ENCODE peak calls at places on chromosomes 4 and X, in nine cellular contexts. One of them, this sample, is unnamed.

GRCh38 chr4:87026795-87027495 is 92.1 kb downstream of the AFF1 start:
- DNase-seq in HCT116: no peak
- DNase-seq in GM12878: peak
- DNase-seq in A549: no peak
- DNase-seq in SK-N-SH: no peak
- DNase-seq in Panc1: no peak
- DNase-seq in HepG2: no peak
- DNase-seq in K562: no peak
- DNase-seq in HL-60: peak
- DNase-seq in this sample: no peak

GRCh38 chr4:2694691-2695090 is 61.4 kb downstream of the TNIP2 start:
- DNase-seq in HCT116: no peak
- DNase-seq in GM12878: no peak
- DNase-seq in A549: no peak
- DNase-seq in SK-N-SH: no peak
- DNase-seq in Panc1: no peak
- DNase-seq in HepG2: no peak
- DNase-seq in K562: no peak
- DNase-seq in HL-60: no peak
- DNase-seq in this sample: no peak

GRCh38 chrX:72268601-72269365 is 8.3 kb downstream of the RPS4X start:
- DNase-seq in HCT116: no peak
- DNase-seq in GM12878: no peak
- DNase-seq in A549: no peak
- DNase-seq in SK-N-SH: no peak
- DNase-seq in Panc1: no peak
- DNase-seq in HepG2: no peak
- DNase-seq in K562: no peak
- DNase-seq in HL-60: no peak
- DNase-seq in this sample: no peak

GRCh38 chr4:176838611-176839411 is 46.1 kb upstream of the VEGFC start:
- DNase-seq in HCT116: no peak
- DNase-seq in GM12878: no peak
- DNase-seq in A549: peak
- DNase-seq in SK-N-SH: no peak
- DNase-seq in Panc1: no peak
- DNase-seq in HepG2: no peak
- DNase-seq in K562: no peak
- DNase-seq in HL-60: no peak
- DNase-seq in this sample: no peak

GRCh38 chrX:102950908-102951866 is 14.1 kb downstream of the RAB40AL start:
- DNase-seq in HCT116: peak
- DNase-seq in GM12878: no peak
- DNase-seq in A549: peak
- DNase-seq in SK-N-SH: peak
- DNase-seq in Panc1: peak
- DNase-seq in HepG2: peak
- DNase-seq in K562: peak
- DNase-seq in HL-60: peak
- DNase-seq in this sample: peak

GRCh38 chrX:41332408-41332987 is 1.5 kb upstream of the DDX3X start:
- DNase-seq in HCT116: no peak
- DNase-seq in GM12878: no peak
- DNase-seq in A549: peak
- DNase-seq in SK-N-SH: no peak
- DNase-seq in Panc1: no peak
- DNase-seq in HepG2: no peak
- DNase-seq in K562: no peak
- DNase-seq in HL-60: peak
- DNase-seq in this sample: peak

GRCh38 chr4:139633661-139634060 is 32.0 kb upstream of the MGST2 start:
- DNase-seq in HCT116: no peak
- DNase-seq in GM12878: no peak
- DNase-seq in A549: peak
- DNase-seq in SK-N-SH: no peak
- DNase-seq in Panc1: no peak
- DNase-seq in HepG2: peak
- DNase-seq in K562: no peak
- DNase-seq in HL-60: no peak
- DNase-seq in this sample: peak

GRCh38 chr4:36722986-36723385 is 441.6 kb downstream of the DTHD1 start:
- DNase-seq in HCT116: no peak
- DNase-seq in GM12878: no peak
- DNase-seq in A549: no peak
- DNase-seq in SK-N-SH: no peak
- DNase-seq in Panc1: no peak
- DNase-seq in HepG2: no peak
- DNase-seq in K562: no peak
- DNase-seq in HL-60: no peak
- DNase-seq in this sample: no peak

GRCh38 chr4:150447356-150447755 is 134.6 kb upstream of the MAB21L2 start:
- DNase-seq in HCT116: no peak
- DNase-seq in GM12878: no peak
- DNase-seq in A549: no peak
- DNase-seq in SK-N-SH: no peak
- DNase-seq in Panc1: no peak
- DNase-seq in HepG2: no peak
- DNase-seq in K562: no peak
- DNase-seq in HL-60: no peak
- DNase-seq in this sample: no peak

GRCh38 chrX:19627533-19627932 is 112.2 kb upstream of the MAP3K15 start:
- DNase-seq in HCT116: no peak
- DNase-seq in GM12878: no peak
- DNase-seq in A549: no peak
- DNase-seq in SK-N-SH: no peak
- DNase-seq in Panc1: no peak
- DNase-seq in HepG2: no peak
- DNase-seq in K562: no peak
- DNase-seq in HL-60: no peak
- DNase-seq in this sample: no peak

DNA sequence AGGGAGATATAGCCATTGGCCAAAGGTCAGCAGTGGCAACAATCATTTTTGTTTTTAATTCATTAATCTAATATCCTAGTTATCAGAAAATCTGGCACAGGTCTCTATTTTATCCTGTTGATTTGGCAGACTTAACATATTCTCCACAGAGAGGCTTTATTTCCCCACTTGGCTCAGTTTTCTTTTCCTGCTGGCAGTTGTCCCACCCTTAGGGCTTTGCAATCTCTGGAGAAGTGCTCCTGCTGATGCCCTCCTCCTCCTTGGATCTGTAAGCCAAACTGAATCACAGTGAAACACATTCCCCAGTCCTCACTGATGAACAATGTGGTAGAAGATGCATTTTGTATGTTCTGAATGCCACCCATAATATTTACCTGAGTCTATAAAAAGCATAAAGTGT is 889.7 kb downstream of the PDHA2 start:
- DNase-seq in HCT116: no peak
- DNase-seq in GM12878: no peak
- DNase-seq in A549: no peak
- DNase-seq in SK-N-SH: no peak
- DNase-seq in Panc1: no peak
- DNase-seq in HepG2: no peak
- DNase-seq in K562: no peak
- DNase-seq in HL-60: no peak
- DNase-seq in this sample: no peak
- TF ChIP-seq REST in HCT116: no peak
- TF ChIP-seq REST in GM12878: no peak
- TF ChIP-seq REST in A549: no peak
- TF ChIP-seq REST in SK-N-SH: no peak
- TF ChIP-seq REST in Panc1: no peak
- TF ChIP-seq REST in HepG2: no peak
- TF ChIP-seq REST in K562: no peak
- TF ChIP-seq REST in HL-60: no peak
- TF ChIP-seq REST in this sample: no peak

DNA sequence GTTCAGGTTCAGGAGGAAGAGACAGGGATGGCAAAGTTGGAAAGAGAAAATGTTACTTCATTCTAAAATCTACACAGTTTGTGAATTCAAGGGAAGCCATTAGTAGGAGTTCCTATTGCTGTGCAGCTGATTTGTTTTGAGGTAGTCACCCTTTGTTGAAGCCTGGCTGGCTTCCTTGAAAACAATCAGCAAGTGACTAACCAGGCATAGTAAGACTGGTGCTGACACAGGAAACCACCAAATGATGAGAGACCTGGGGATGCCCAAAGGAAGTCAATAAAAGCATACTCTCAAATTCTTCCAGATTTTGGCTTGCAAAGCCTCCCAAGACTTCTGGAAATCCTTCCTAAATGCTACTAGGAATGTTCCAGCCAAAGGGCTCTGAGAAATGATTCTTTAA is 23.9 kb upstream of the PRDM8 start:
- DNase-seq in HCT116: no peak
- DNase-seq in GM12878: no peak
- DNase-seq in A549: no peak
- DNase-seq in SK-N-SH: no peak
- DNase-seq in Panc1: no peak
- DNase-seq in HepG2: no peak
- DNase-seq in K562: no peak
- DNase-seq in HL-60: no peak
- DNase-seq in this sample: no peak
- TF ChIP-seq REST in HCT116: no peak
- TF ChIP-seq REST in GM12878: no peak
- TF ChIP-seq REST in A549: no peak
- TF ChIP-seq REST in SK-N-SH: no peak
- TF ChIP-seq REST in Panc1: no peak
- TF ChIP-seq REST in HepG2: no peak
- TF ChIP-seq REST in K562: no peak
- TF ChIP-seq REST in HL-60: no peak
- TF ChIP-seq REST in this sample: no peak

GRCh38 chr4:169464080-169464479 is 148.3 kb downstream of the NEK1 start:
- DNase-seq in HCT116: no peak
- DNase-seq in GM12878: no peak
- DNase-seq in A549: no peak
- DNase-seq in SK-N-SH: no peak
- DNase-seq in Panc1: no peak
- DNase-seq in HepG2: no peak
- DNase-seq in K562: no peak
- DNase-seq in HL-60: no peak
- DNase-seq in this sample: no peak
- TF ChIP-seq REST in HCT116: no peak
- TF ChIP-seq REST in GM12878: no peak
- TF ChIP-seq REST in A549: no peak
- TF ChIP-seq REST in SK-N-SH: no peak
- TF ChIP-seq REST in Panc1: no peak
- TF ChIP-seq REST in HepG2: no peak
- TF ChIP-seq REST in K562: no peak
- TF ChIP-seq REST in HL-60: no peak
- TF ChIP-seq REST in this sample: no peak

DNA sequence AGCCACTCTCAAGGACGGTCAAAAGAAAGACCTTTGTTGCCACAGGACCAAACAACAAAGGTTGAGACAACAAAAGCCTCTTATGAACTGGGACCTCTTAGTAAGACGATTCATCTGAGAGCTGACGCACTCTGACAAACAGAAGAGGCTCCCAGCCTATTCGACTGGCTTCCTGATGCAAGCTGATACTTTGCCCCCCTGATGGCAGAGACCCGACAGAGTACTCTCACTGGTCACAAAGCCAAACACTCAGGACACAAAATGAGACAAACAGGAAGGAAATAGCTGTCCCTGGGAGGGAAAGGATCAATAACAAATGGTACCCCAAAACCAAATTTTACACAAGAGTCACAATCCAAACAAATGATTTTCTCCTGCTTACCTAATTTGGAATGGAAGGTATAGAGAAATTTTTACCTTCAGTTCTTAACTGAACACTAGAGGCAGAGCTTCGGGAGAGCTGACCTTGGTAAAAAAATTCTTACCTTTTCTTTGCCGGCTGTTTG is 75.2 kb upstream of the PLAC8 start:
- DNase-seq in HCT116: no peak
- DNase-seq in GM12878: no peak
- DNase-seq in A549: peak
- DNase-seq in SK-N-SH: no peak
- DNase-seq in Panc1: no peak
- DNase-seq in HepG2: peak
- DNase-seq in K562: no peak
- DNase-seq in HL-60: no peak
- DNase-seq in this sample: peak
- TF ChIP-seq REST in HCT116: no peak
- TF ChIP-seq REST in GM12878: no peak
- TF ChIP-seq REST in A549: no peak
- TF ChIP-seq REST in SK-N-SH: no peak
- TF ChIP-seq REST in Panc1: no peak
- TF ChIP-seq REST in HepG2: no peak
- TF ChIP-seq REST in K562: no peak
- TF ChIP-seq REST in HL-60: no peak
- TF ChIP-seq REST in this sample: no peak

DNA sequence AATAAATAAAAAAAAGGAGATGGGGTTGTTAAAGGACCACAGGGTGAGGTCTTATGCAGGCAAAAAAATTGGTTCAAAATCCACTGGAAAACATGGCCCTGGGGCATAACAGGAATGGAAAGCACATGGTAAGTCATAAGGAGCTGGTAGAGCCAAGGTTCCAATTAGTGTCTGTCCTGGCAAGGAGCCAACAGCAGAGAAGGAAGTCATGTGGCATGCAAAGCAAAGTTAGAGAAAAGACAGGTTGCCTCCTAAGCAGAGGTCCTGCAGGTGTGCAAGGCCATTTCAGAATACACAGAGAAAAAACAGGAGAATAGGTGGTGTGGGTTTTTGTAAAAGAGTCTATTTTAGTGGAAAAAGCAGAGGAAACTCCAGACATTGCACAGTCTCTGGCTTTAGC is 1881.7 kb downstream of the ARAP2 start:
- DNase-seq in HCT116: no peak
- DNase-seq in GM12878: no peak
- DNase-seq in A549: no peak
- DNase-seq in SK-N-SH: peak
- DNase-seq in Panc1: no peak
- DNase-seq in HepG2: no peak
- DNase-seq in K562: no peak
- DNase-seq in HL-60: peak
- DNase-seq in this sample: no peak
- TF ChIP-seq REST in HCT116: no peak
- TF ChIP-seq REST in GM12878: no peak
- TF ChIP-seq REST in A549: no peak
- TF ChIP-seq REST in SK-N-SH: no peak
- TF ChIP-seq REST in Panc1: no peak
- TF ChIP-seq REST in HepG2: no peak
- TF ChIP-seq REST in K562: no peak
- TF ChIP-seq REST in HL-60: no peak
- TF ChIP-seq REST in this sample: no peak